ENCODE peak calls at places on chromosomes 12 and 14, in six cellular contexts. Z is stomach, J is suprapubic skin, A is spleen, D is Panc1, T is GM12878. R is an unnamed sample.

GRCh38 chr12:123242083-123242904 is 9.1 kb downstream of the MTRFR start:
- DNase-seq in Z (no peak), J (no peak), A (no peak), D (no peak), T (no peak), R (no peak)

GRCh38 chr12:78611504-78611903 is 253.1 kb upstream of the SYT1 start:
- DNase-seq in Z (no peak), J (no peak), A (no peak), D (no peak), T (no peak), R (no peak)

GRCh38 chr12:77079631-77080030 is 14.3 kb upstream of the E2F7 start:
- DNase-seq in Z (no peak), J (no peak), A (no peak), D (no peak), T (no peak), R (no peak)

GRCh38 chr12:93514853-93515252 is 47.5 kb downstream of the MRPL42 start:
- DNase-seq in Z (no peak), J (no peak), A (no peak), D (peak; percentile 25), T (no peak), R (no peak)

GRCh38 chr14:54709444-54709843 is 142.5 kb downstream of the SAMD4A start:
- DNase-seq in Z (no peak), J (no peak), A (no peak), D (no peak), T (peak; percentile 70), R (no peak)

GRCh38 chr14:60250318-60251035 is 1.5 kb downstream of the PPM1A start:
- DNase-seq in Z (no peak), J (no peak), A (peak; percentile 51), D (peak; percentile 8), T (no peak), R (no peak)

GRCh38 chr12:77742631-77743030 is 88.1 kb upstream of the NAV3 start:
- DNase-seq in Z (no peak), J (no peak), A (no peak), D (no peak), T (no peak), R (no peak)

GRCh38 chr12:131942671-131943070 is 7.1 kb upstream of the EP400 start:
- DNase-seq in Z (peak; percentile 7), J (peak; percentile 41), A (peak; percentile 69), D (no peak), T (no peak), R (no peak)

GRCh38 chr12:29104495-29104894 is 44.6 kb upstream of the FAR2 start:
- DNase-seq in Z (no peak), J (no peak), A (no peak), D (no peak), T (no peak), R (no peak)

GRCh38 chr12:79834712-79835376 is 100.1 kb downstream of the PPP1R12A start:
- DNase-seq in Z (no peak), J (no peak), A (no peak), D (no peak), T (no peak), R (no peak)

GRCh38 chr12:75792687-75793086 is 238.9 kb downstream of the PHLDA1 start:
- DNase-seq in Z (no peak), J (no peak), A (no peak), D (no peak), T (no peak), R (peak; percentile 53)
- TF ChIP-seq POLR2AphosphoS5 in Z (no peak), J (no peak), A (no peak), D (no peak), T (no peak), R (peak; percentile 48)

GRCh38 chr12:106304001-106304421 is 1.5 kb downstream of the TCP11L2 start:
- DNase-seq in Z (no peak), J (no peak), A (no peak), D (no peak), T (no peak), R (no peak)
- H3K4me3 ChIP-seq in Z (peak overlapping the region; percentile 90), J (peak overlapping the region; percentile 100), A (no peak overlapping the region), D (no peak overlapping the region), T (no peak overlapping the region), R (peak overlapping the region; percentile 6)

DNA sequence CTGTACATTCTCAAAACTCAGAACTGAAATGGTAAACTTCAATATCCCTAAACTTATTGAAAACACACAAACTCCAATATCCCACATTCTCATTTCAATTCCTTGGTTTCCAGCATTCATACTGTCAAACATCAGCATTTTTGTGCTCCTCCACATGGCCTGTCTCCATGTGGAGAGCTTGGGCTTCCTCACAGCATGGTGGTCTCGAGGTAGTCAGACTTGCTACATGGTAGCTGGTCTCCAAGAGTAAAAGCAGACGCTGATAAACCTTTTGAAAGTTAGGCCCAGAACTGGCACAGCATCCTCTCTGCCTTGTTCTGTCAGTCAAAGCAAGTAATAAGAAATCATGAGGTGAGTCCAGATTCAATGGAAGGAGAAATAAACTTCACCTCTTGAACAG is 70.5 kb downstream of the VCPKMT start:
- DNase-seq in Z (no peak), J (no peak), A (no peak), D (no peak), T (no peak), R (no peak)
- H3K27ac ChIP-seq in Z (peak overlapping the region; percentile 77), J (peak overlapping the region; percentile 84), A (peak overlapping the region; percentile 92), D (peak overlapping the region; percentile 58), T (no peak overlapping the region), R (no peak overlapping the region)

GRCh38 chr12:13036881-13037280 is 7.3 kb upstream of the FAM234B start:
- DNase-seq in Z (no peak), J (no peak), A (no peak), D (no peak), T (no peak), R (no peak)

GRCh38 chr12:13038491-13039161 is 5.6 kb upstream of the FAM234B start:
- DNase-seq in Z (no peak), J (no peak), A (no peak), D (no peak), T (no peak), R (no peak)

GRCh38 chr12:13042666-13043230 is 1.4 kb upstream of the FAM234B start:
- DNase-seq in Z (no peak), J (no peak), A (no peak), D (no peak), T (no peak), R (no peak)

GRCh38 chr12:13041224-13041623 is 3.0 kb upstream of the FAM234B start:
- DNase-seq in Z (no peak), J (no peak), A (no peak), D (no peak), T (no peak), R (no peak)

GRCh38 chr12:13039557-13039956 is 4.6 kb upstream of the FAM234B start:
- DNase-seq in Z (no peak), J (no peak), A (no peak), D (no peak), T (no peak), R (no peak)
- TF ChIP-seq POLR2AphosphoS5 in Z (no peak), J (no peak), A (no peak), D (no peak), T (no peak), R (no peak)

GRCh38 chr14:81363746-81364400 is 36.3 kb downstream of the STON2 start:
- DNase-seq in Z (no peak), J (no peak), A (no peak), D (no peak), T (no peak), R (peak; percentile 85)
- H3K4me3 ChIP-seq in Z (no peak overlapping the region), J (no peak overlapping the region), A (no peak overlapping the region), D (no peak overlapping the region), T (no peak overlapping the region), R (peak overlapping the region; percentile 80)

GRCh38 chr14:100695423-100695738 is 31.3 kb upstream of the DLK1 start:
- DNase-seq in Z (no peak), J (no peak), A (no peak), D (no peak), T (no peak), R (no peak)
- H3K27ac ChIP-seq in Z (no peak overlapping the region), J (no peak overlapping the region), A (no peak overlapping the region), D (peak overlapping the region; percentile 61), T (no peak overlapping the region), R (no peak overlapping the region)

GRCh38 chr12:8692573-8692972 is 5.2 kb upstream of the RIMKLB start:
- DNase-seq in Z (no peak), J (no peak), A (no peak), D (no peak), T (no peak), R (peak; percentile 60)
- TF ChIP-seq POLR2AphosphoS5 in Z (no peak), J (no peak), A (no peak), D (no peak), T (no peak), R (peak; percentile 30)

GRCh38 chr14:24172261-24172860 is 481 bp downstream of the REC8 start:
- DNase-seq in Z (no peak), J (peak; percentile 60), A (no peak), D (no peak), T (no peak), R (no peak)
- H3K4me3 ChIP-seq in Z (peak overlapping the region; percentile 52), J (peak overlapping the region; percentile 31), A (peak overlapping the region; percentile 35), D (peak overlapping the region; percentile 16), T (peak overlapping the region; percentile 62), R (no peak overlapping the region)

GRCh38 chr14:67819563-67820411 is at the start of gene RAD51B:
- DNase-seq in Z (peak; percentile 90), J (peak; percentile 92), A (peak; percentile 90), D (peak; percentile 75), T (peak; percentile 77), R (peak; percentile 70)
- H3K27ac ChIP-seq in Z (peak within 1 kb of the TSS; percentile 74), J (peak within 1 kb of the TSS; percentile 40), A (peak within 1 kb of the TSS; percentile 86), D (peak within 1 kb of the TSS; percentile 85), T (peak within 1 kb of the TSS; percentile 94), R (no peak within 1 kb of the TSS)

GRCh38 chr12:52661668-52662067 is 9.7 kb upstream of the KRT2 start:
- DNase-seq in Z (no peak), J (no peak), A (no peak), D (no peak), T (no peak), R (no peak)

GRCh38 chr12:52660934-52661333 is 8.9 kb upstream of the KRT2 start:
- DNase-seq in Z (no peak), J (no peak), A (no peak), D (no peak), T (no peak), R (no peak)

GRCh38 chr12:52663420-52663819 is 11.4 kb upstream of the KRT2 start:
- DNase-seq in Z (no peak), J (no peak), A (no peak), D (no peak), T (no peak), R (no peak)

GRCh38 chr12:52659395-52659794 is 7.4 kb upstream of the KRT2 start:
- DNase-seq in Z (no peak), J (no peak), A (peak; percentile 48), D (no peak), T (no peak), R (no peak)

DNA sequence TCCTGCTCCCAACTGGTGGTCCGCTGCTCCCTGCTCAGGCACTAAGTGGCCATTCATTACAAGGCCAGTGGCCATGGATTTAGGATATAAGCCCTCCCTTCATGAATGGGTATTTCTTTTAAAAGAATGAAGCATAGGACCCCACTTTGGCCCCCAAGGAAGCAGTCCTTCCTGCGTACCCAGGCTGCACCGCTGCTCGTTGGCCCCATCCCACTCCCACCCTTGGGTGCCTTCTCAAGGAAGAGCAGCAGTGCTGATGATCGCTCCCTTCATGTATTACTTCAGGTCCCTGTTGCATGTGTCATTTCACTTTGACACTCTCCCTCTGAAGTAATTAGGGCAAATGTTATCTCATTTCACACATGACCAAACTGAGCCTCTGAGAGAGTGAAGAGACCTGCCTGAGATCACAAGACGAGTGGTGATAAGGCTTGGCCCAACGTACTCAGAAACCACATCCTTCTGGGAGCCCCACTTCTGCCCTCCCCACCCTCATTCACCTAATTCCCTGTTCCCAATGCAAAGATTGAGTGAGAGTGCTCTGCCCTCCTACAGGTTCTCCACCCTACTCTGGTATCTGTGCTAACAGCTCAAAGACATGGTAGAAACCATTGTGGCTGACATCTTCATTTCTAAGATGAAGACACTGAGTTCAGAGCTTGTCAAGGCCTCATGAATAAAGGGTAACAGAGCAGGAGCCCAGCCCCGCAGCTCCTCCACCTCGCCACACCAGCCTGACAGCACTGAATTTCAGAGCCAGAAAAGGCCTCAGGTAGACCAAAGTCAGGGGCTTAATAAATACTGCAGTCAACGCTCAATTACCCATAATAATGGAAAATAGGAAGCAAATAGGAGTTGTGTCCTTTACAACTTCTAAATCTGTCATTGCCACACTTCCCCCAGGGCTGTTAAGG is 10.3 kb upstream of the KRT2 start:
- DNase-seq in Z (no peak), J (no peak), A (no peak), D (no peak), T (no peak), R (no peak)
- TF ChIP-seq POLR2AphosphoS5 in Z (no peak), J (no peak), A (no peak), D (no peak), T (no peak), R (no peak)

R was measured in SK-N-MC.